ENCODE peak calls at places on chromosomes 13 and 19, in four cellular contexts. A, Y, T and S are unnamed samples.

GRCh38 chr13:44749906-44750305 is 173.8 kb upstream of the TSC22D1 start:
- DNase-seq in A (no peak), Y (no peak), T (no peak), S (no peak)

GRCh38 chr19:32129141-32129540 is 216.3 kb upstream of the ZNF507 start:
- DNase-seq in A (no peak), Y (no peak), T (no peak), S (no peak)

GRCh38 chr13:44884076-44884729 is 105.1 kb downstream of the NUFIP1 start:
- DNase-seq in A (peak; percentile 89), Y (no peak), T (no peak), S (no peak)

GRCh38 chr19:343941-344624 is 513 bp downstream of the MIER2 start:
- DNase-seq in A (peak; percentile 97), Y (no peak), T (peak; percentile 37), S (no peak)

GRCh38 chr13:60351326-60351725 is 45.7 kb upstream of the TDRD3 start:
- DNase-seq in A (no peak), Y (no peak), T (no peak), S (no peak)

GRCh38 chr13:44188257-44188656 is 185.4 kb upstream of the SERP2 start:
- DNase-seq in A (peak; percentile 78), Y (no peak), T (no peak), S (no peak)

GRCh38 chr13:28728642-28729041 is 9.9 kb upstream of the SLC46A3 start:
- DNase-seq in A (no peak), Y (no peak), T (no peak), S (no peak)

GRCh38 chr19:5934779-5935472 is 20.9 kb downstream of the CAPS start:
- DNase-seq in A (peak; percentile 94), Y (no peak), T (no peak), S (no peak)

GRCh38 chr19:49911381-49912145 is 14.9 kb upstream of the IL4I1 start:
- DNase-seq in A (peak; percentile 76), Y (no peak), T (peak; percentile 21), S (no peak)

GRCh38 chr19:5665781-5666513 is 14.4 kb downstream of the MICOS13 start:
- DNase-seq in A (peak; percentile 98), Y (no peak), T (no peak), S (no peak)

GRCh38 chr13:46045424-46045823 is 7.1 kb downstream of the ZC3H13 start:
- DNase-seq in A (no peak), Y (no peak), T (no peak), S (no peak)

GRCh38 chr19:8357007-8357521 is 6.9 kb upstream of the ANGPTL4 start:
- DNase-seq in A (no peak), Y (no peak), T (no peak), S (no peak)

GRCh38 chr13:50244913-50245574 is 229.8 kb downstream of the KCNRG start:
- DNase-seq in A (peak; percentile 87), Y (peak; percentile 84), T (peak; percentile 43), S (no peak)

GRCh38 chr13:27393101-27393500 is 31.3 kb upstream of the GTF3A start:
- DNase-seq in A (no peak), Y (no peak), T (no peak), S (no peak)

GRCh38 chr13:33231339-33231738 is 54.2 kb downstream of the STARD13 start:
- DNase-seq in A (no peak), Y (no peak), T (no peak), S (no peak)

GRCh38 chr19:12546068-12546467 is 5.2 kb downstream of the ZNF564 start:
- DNase-seq in A (no peak), Y (no peak), T (no peak), S (no peak)

GRCh38 chr19:46217476-46217875 is 12.1 kb upstream of the IGFL1 start:
- DNase-seq in A (no peak), Y (no peak), T (no peak), S (no peak)

GRCh38 chr19:37551123-37551993 is 43.2 kb downstream of the ZNF571 start:
- DNase-seq in A (peak; percentile 96), Y (no peak), T (no peak), S (no peak)

GRCh38 chr19:16216744-16217670 is 19.3 kb downstream of the AP1M1 start:
- DNase-seq in A (no peak), Y (no peak), T (no peak), S (no peak)

GRCh38 chr19:16524991-16525734 is 17.1 kb downstream of the CHERP start:
- DNase-seq in A (peak; percentile 76), Y (no peak), T (no peak), S (no peak)

GRCh38 chr13:39676315-39676876 is 20.9 kb downstream of the COG6 start:
- DNase-seq in A (no peak), Y (no peak), T (peak; percentile 41), S (peak; percentile 90)

GRCh38 chr19:55451522-55452380 is 8.7 kb upstream of the SHISA7 start:
- DNase-seq in A (no peak), Y (no peak), T (no peak), S (no peak)
- H3K4me3 ChIP-seq in A (no peak overlapping the region), Y (peak overlapping the region; percentile 46), T (no peak overlapping the region), S (peak overlapping the region; percentile 78)

DNA sequence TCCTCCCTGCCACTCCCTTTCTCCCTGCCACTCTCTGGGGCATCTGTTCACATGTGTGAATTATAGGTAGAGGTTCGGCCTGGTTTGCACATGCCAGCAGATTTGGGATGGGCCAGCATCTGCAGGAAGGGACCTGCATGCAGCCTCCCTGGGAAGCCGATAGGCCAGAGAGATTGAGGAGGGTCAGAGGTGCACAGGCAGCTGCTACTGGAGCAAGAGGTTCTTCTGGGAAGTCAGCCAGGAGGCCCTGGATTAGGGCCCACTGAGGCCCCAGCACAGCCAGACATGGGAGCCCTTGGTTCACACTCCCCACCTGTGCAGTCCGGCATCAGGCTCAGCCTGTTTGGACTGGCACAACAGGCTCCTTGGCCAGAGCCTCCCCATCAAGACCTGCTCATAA is 12.1 kb downstream of the TUBA3C start:
- DNase-seq in A (no peak), Y (no peak), T (no peak), S (no peak)
- H3K9me3 ChIP-seq in A (no peaks in the 10 kb centered on the region), Y (no peaks in the 10 kb centered on the region), T (no peaks in the 10 kb centered on the region), S (no peaks in the 10 kb centered on the region)

GRCh38 chr13:21079206-21079605 is 17.8 kb upstream of the LATS2 start:
- DNase-seq in A (no peak), Y (no peak), T (no peak), S (no peak)
- H3K4me3 ChIP-seq in A (no peak overlapping the region), Y (no peak overlapping the region), T (no peak overlapping the region), S (peak overlapping the region; percentile 51)

GRCh38 chr19:58154679-58155648 is 4.4 kb upstream of the ZNF329 start:
- DNase-seq in A (peak; percentile 100), Y (peak; percentile 10), T (no peak), S (peak; percentile 45)

GRCh38 chr19:58150328-58150921 is at the start of gene ZNF329:
- DNase-seq in A (peak; percentile 99), Y (peak; percentile 24), T (peak; percentile 86), S (no peak)

GRCh38 chr19:58157045-58157728 is 6.6 kb upstream of the ZNF329 start:
- DNase-seq in A (no peak), Y (no peak), T (no peak), S (no peak)

GRCh38 chr19:58153386-58153785 is 2.8 kb upstream of the ZNF329 start:
- DNase-seq in A (no peak), Y (no peak), T (no peak), S (no peak)

GRCh38 chr19:58154287-58154678 is 3.7 kb upstream of the ZNF329 start:
- DNase-seq in A (peak; percentile 92), Y (no peak), T (no peak), S (no peak)
- H3K9me3 ChIP-seq in A (no peaks in the 10 kb centered on the region), Y (peaks cover 17% of the 10 kb centered on the region), T (peaks cover 27% of the 10 kb centered on the region), S (peaks cover 3% of the 10 kb centered on the region)

GRCh38 chr13:96996097-96996496 is 1.8 kb upstream of the OXGR1 start:
- DNase-seq in A (no peak), Y (no peak), T (no peak), S (no peak)

GRCh38 chr13:96996886-96997285 is 2.6 kb upstream of the OXGR1 start:
- DNase-seq in A (no peak), Y (no peak), T (peak; percentile 67), S (no peak)

GRCh38 chr13:96993660-96994029 is 631 bp downstream of the OXGR1 start:
- DNase-seq in A (no peak), Y (no peak), T (no peak), S (no peak)

GRCh38 chr13:96994030-96994848 is at the start of gene OXGR1:
- DNase-seq in A (no peak), Y (no peak), T (no peak), S (no peak)

DNA sequence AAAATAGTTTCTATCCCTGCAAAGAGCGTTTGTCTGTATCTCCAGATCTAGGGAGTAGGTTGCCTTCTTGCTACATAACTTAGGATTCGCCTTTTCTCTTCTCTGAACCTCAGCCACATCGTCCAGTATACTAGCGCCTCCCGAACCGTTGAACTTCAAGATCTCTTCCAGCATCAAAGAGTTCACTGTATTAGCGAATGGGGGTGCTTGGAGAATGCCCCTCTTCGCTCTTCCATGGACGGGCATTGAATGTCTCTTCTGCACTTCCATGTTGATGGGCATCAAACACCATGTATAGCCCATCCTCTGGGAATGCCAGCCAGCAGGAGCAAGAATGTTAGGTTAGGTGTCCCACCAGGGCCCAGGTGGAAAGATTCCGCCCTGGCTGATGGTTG is 570 bp upstream of the OXGR1 start:
- DNase-seq in A (no peak), Y (no peak), T (no peak), S (no peak)
- H3K4me3 ChIP-seq in A (no peak overlapping the region), Y (peak overlapping the region; percentile 46), T (no peak overlapping the region), S (no peak overlapping the region)